ENCODE peak calls at places on chromosomes 7 and 10, in six cellular contexts. R, Y, C, P, O and S are unnamed samples.

GRCh38 chr7:127557803-127558202 is 27.6 kb downstream of the GCC1 start:
- DNase-seq in R (no peak), Y (no peak), C (no peak), P (no peak), O (no peak), S (no peak)

GRCh38 chr7:133529861-133530260 is 277.0 kb downstream of the EXOC4 start:
- DNase-seq in R (no peak), Y (no peak), C (no peak), P (no peak), O (no peak), S (no peak)

GRCh38 chr10:28681345-28681763 is 4.0 kb downstream of the BAMBI start:
- DNase-seq in R (no peak), Y (peak; percentile 63), C (no peak), P (no peak), O (no peak), S (no peak)

GRCh38 chr7:41688012-41688625 is 14.8 kb downstream of the INHBA start:
- DNase-seq in R (no peak), Y (no peak), C (no peak), P (no peak), O (no peak), S (no peak)

GRCh38 chr10:71239131-71239915 is 27.0 kb downstream of the UNC5B start:
- DNase-seq in R (no peak), Y (no peak), C (no peak), P (no peak), O (no peak), S (no peak)

GRCh38 chr10:69065406-69066361 is 22.2 kb upstream of the SRGN start:
- DNase-seq in R (peak; percentile 19), Y (no peak), C (peak; percentile 92), P (no peak), O (peak; percentile 60), S (peak; percentile 88)

GRCh38 chr7:2709553-2710165 is 21.7 kb downstream of the AMZ1 start:
- DNase-seq in R (peak; percentile 78), Y (peak; percentile 62), C (peak; percentile 55), P (peak; percentile 85), O (peak; percentile 40), S (peak; percentile 95)

GRCh38 chr10:96468845-96469244 is 44.9 kb downstream of the TLL2 start:
- DNase-seq in R (peak; percentile 18), Y (peak; percentile 51), C (no peak), P (no peak), O (no peak), S (no peak)

GRCh38 chr7:6375346-6376101 is 72.2 kb downstream of the DAGLB start:
- DNase-seq in R (peak; percentile 29), Y (no peak), C (peak; percentile 49), P (no peak), O (peak; percentile 52), S (peak; percentile 44)

GRCh38 chr7:44226396-44226753 is 25.6 kb downstream of the YKT6 start:
- DNase-seq in R (no peak), Y (peak; percentile 37), C (no peak), P (no peak), O (no peak), S (no peak)

GRCh38 chr10:5684971-5685763 is 529 bp downstream of the TASOR2 start:
- DNase-seq in R (peak; percentile 65), Y (peak; percentile 54), C (peak; percentile 84), P (peak; percentile 75), O (peak; percentile 77), S (peak; percentile 82)
- TF ChIP-seq CTCF in R (peak; percentile 65), Y (peak; percentile 62), C (peak; percentile 68), P (peak; percentile 29), O (peak; percentile 70), S (peak; percentile 33)

DNA sequence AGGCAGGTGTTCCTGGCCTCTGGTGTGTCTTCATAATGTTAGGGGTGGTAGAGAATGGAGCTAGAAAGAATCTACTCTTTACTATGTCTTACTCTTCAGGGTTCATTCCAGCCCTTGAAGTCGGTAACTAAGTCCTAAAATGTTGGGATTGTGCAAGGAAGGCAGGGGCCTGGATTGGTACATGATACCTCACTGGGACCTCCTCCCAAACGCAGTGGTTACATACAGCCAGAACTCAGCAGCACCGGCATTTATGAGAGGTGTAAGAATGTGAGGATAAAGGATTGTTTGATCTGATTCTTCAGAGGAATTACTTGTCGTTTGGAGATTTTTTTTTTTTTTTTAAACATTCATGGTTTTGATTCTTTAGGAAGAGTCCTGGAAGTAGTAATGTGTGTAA is 6.9 kb downstream of the COMTD1 start:
- DNase-seq in R (no peak), Y (no peak), C (no peak), P (no peak), O (peak; percentile 24), S (no peak)
- H3K4me3 ChIP-seq in R (no peak overlapping the region), Y (no peak overlapping the region), C (no peak overlapping the region), P (no peak overlapping the region), O (no peak overlapping the region), S (no peak overlapping the region)

GRCh38 chr7:76209310-76209709 is 7.6 kb downstream of the SRRM3 start:
- DNase-seq in R (no peak), Y (no peak), C (no peak), P (no peak), O (no peak), S (no peak)
- TF ChIP-seq CTCF in R (no peak), Y (no peak), C (no peak), P (no peak), O (no peak), S (no peak)

GRCh38 chr10:20888620-20889337 is 8.3 kb downstream of the NEBL start:
- DNase-seq in R (no peak), Y (peak; percentile 15), C (peak; percentile 40), P (no peak), O (peak; percentile 53), S (no peak)

GRCh38 chr10:20887706-20888535 is 9.2 kb downstream of the NEBL start:
- DNase-seq in R (no peak), Y (peak; percentile 41), C (no peak), P (no peak), O (no peak), S (no peak)

GRCh38 chr10:20882091-20882490 is 15.0 kb downstream of the NEBL start:
- DNase-seq in R (no peak), Y (no peak), C (no peak), P (no peak), O (no peak), S (no peak)

GRCh38 chr10:20883552-20883951 is 13.6 kb downstream of the NEBL start:
- DNase-seq in R (no peak), Y (no peak), C (no peak), P (no peak), O (no peak), S (no peak)

DNA sequence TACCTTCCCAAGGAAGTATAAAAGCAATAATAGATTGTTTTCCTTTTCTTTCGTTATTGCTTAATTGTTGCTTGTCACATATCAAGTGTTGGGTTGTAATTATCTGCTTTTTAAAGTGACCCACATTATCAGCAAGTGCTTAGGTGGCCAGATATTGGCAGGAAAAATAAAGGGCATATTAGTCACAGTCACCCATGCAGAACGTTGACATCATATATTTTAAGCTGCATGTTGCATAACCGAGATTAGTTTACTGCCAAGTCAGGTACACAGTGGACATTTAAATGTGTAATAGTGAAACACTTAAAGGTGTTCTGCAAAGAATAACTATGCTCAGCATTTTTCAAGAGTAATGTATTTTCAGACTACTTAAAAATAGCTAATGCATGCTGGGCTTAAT is 11.4 kb downstream of the NEBL start:
- DNase-seq in R (no peak), Y (no peak), C (peak; percentile 24), P (no peak), O (no peak), S (no peak)
- H3K4me3 ChIP-seq in R (no peak overlapping the region), Y (no peak overlapping the region), C (no peak overlapping the region), P (no peak overlapping the region), O (no peak overlapping the region), S (no peak overlapping the region)